ENCODE peak calls at places on chromosome 5, in seven cellular contexts. B is BE2C; X is activated CD8-positive, alpha-beta T cell treated with anti-CD3 and anti-CD28 coated beads for 36 hours; T is lower lobe of right lung; U is tibial nerve; Z is right atrium auricular region; R is GM23338. E is an unnamed sample.

GRCh38 chr5:110879675-110880074 is 140.9 kb downstream of the SLC25A46 start:
- DNase-seq in B (no peak), X (no peak), T (no peak), U (no peak), Z (no peak), R (no peak), E (no peak)

GRCh38 chr5:90983148-90983547 is 400.0 kb downstream of the ARRDC3 start:
- DNase-seq in B (peak), X (no peak), T (no peak), U (no peak), Z (no peak), R (no peak), E (no peak)

GRCh38 chr5:55027589-55027988 is 3.5 kb downstream of the GZMK start:
- DNase-seq in B (no peak), X (peak), T (no peak), U (no peak), Z (no peak), R (no peak), E (no peak)

GRCh38 chr5:91484662-91485061 is 101.5 kb upstream of the ARRDC3 start:
- DNase-seq in B (no peak), X (no peak), T (no peak), U (no peak), Z (no peak), R (no peak), E (no peak)

GRCh38 chr5:151085517-151086031 is 4.7 kb upstream of the TNIP1 start:
- DNase-seq in B (no peak), X (peak), T (peak), U (peak), Z (peak), R (no peak), E (peak)

GRCh38 chr5:111649516-111649915 is 107.5 kb downstream of the NREP start:
- DNase-seq in B (no peak), X (no peak), T (no peak), U (no peak), Z (no peak), R (no peak), E (no peak)

GRCh38 chr5:123528878-123529277 is 16.9 kb downstream of the CSNK1G3 start:
- DNase-seq in B (no peak), X (no peak), T (no peak), U (no peak), Z (no peak), R (no peak), E (no peak)

GRCh38 chr5:555058-555623 is 30.9 kb upstream of the SLC9A3 start:
- DNase-seq in B (peak), X (no peak), T (no peak), U (no peak), Z (no peak), R (no peak), E (no peak)

GRCh38 chr5:94402096-94402495 is 216.3 kb downstream of the KIAA0825 start:
- DNase-seq in B (no peak), X (no peak), T (no peak), U (no peak), Z (no peak), R (no peak), E (no peak)

GRCh38 chr5:175394601-175395000 is 49.4 kb downstream of the DRD1 start:
- DNase-seq in B (no peak), X (no peak), T (no peak), U (no peak), Z (no peak), R (no peak), E (no peak)

GRCh38 chr5:179836225-179837019 is 15.7 kb downstream of the SQSTM1 start:
- DNase-seq in B (no peak), X (peak), T (no peak), U (no peak), Z (no peak), R (peak), E (peak)

GRCh38 chr5:147170603-147171002 is 64.2 kb upstream of the STK32A start:
- DNase-seq in B (no peak), X (no peak), T (no peak), U (no peak), Z (no peak), R (no peak), E (no peak)

GRCh38 chr5:177495243-177496060 is 2.0 kb downstream of the PDLIM7 start:
- DNase-seq in B (peak), X (peak), T (no peak), U (peak), Z (peak), R (peak), E (peak)

GRCh38 chr5:135471726-135472125 is 19.6 kb upstream of the TIFAB start:
- DNase-seq in B (no peak), X (no peak), T (no peak), U (no peak), Z (no peak), R (no peak), E (no peak)

GRCh38 chr5:178529080-178529479 is 61.1 kb downstream of the COL23A1 start:
- DNase-seq in B (no peak), X (no peak), T (no peak), U (no peak), Z (no peak), R (no peak), E (no peak)

DNA sequence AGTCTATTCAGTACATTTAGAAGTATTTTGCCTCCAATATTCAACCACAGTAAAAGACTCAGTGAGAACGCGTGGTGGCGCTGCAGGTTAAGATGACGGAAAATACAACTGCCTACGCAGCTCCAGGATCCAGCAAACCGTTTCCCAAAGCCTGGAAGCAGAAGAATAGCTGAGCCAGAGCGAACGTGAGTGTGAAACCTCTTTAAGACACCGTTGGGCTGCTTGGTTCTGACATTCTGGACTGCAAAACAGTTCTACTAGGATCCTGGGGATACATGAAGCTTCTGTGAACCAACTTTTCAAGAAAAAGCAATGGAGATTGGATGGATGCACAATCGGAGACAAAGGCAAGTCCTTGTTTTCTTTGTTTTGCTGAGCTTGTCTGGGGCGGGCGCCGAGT is at the start of gene PCDHB16:
- DNase-seq in B (peak), X (peak), T (no peak), U (peak), Z (peak), R (peak), E (no peak)
- TF ChIP-seq CTCF in B (peak), X (peak), T (peak), U (no peak), Z (peak), R (peak), E (no peak)

GRCh38 chr5:108919591-108920326 is 172.1 kb downstream of the FER start:
- DNase-seq in B (no peak), X (no peak), T (no peak), U (no peak), Z (no peak), R (no peak), E (peak)
- TF ChIP-seq CTCF in B (no peak), X (no peak), T (no peak), U (peak), Z (no peak), R (no peak), E (peak)

GRCh38 chr5:14487896-14488570 is 93.6 kb upstream of the OTULINL start:
- DNase-seq in B (no peak), X (no peak), T (no peak), U (no peak), Z (no peak), R (peak), E (no peak)

GRCh38 chr5:14491015-14491414 is 90.6 kb upstream of the OTULINL start:
- DNase-seq in B (no peak), X (no peak), T (no peak), U (no peak), Z (no peak), R (no peak), E (no peak)

GRCh38 chr5:14490309-14490711 is 91.3 kb upstream of the OTULINL start:
- DNase-seq in B (no peak), X (no peak), T (peak), U (no peak), Z (no peak), R (no peak), E (no peak)

GRCh38 chr5:14488697-14489096 is 92.9 kb upstream of the OTULINL start:
- DNase-seq in B (no peak), X (no peak), T (no peak), U (no peak), Z (no peak), R (peak), E (no peak)

GRCh38 chr5:14489643-14490042 is 91.9 kb upstream of the OTULINL start:
- DNase-seq in B (no peak), X (no peak), T (no peak), U (no peak), Z (no peak), R (no peak), E (no peak)
- TF ChIP-seq CTCF in B (no peak), X (no peak), T (no peak), U (no peak), Z (no peak), R (no peak), E (no peak)

DNA sequence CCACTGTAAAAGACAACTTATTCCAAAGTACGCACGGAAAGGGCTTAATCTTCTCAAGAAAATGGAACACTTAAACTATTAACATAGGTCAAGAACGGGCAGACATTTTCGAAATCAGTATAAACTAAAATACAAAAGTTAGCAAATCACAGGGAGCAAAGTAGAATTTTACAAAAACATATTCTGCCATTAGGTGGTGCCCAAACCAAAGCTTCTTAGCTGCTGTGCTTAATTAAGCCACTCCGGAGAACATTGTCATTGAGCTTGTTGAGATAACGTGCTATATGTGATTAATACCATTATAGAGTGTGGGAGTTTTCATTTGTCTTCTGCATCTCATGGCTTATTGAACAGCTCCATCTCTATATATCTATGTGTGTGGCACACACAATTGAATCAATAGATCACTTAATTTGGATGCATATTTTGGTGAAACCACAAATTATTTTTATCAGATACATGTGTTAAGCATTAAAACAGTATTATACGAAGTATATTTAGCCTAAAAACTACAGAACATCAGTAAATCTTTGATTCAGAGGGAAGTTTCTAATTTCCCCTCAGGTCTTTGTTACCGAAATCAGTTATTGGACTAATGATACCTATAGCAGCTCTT is 23.4 kb downstream of the UBLCP1 start:
- DNase-seq in B (peak), X (no peak), T (no peak), U (no peak), Z (no peak), R (peak), E (no peak)
- TF ChIP-seq CTCF in B (peak), X (peak), T (peak), U (peak), Z (peak), R (peak), E (no peak)